ENCODE peak calls at places on chromosomes 1 and 21, in seven cellular contexts. One of them, this sample, is unnamed. For H3K4me1, the result is how much of the 10 kb centered on the place peaks cover.

GRCh38 chr1:1627842-1628655 is 3.9 kb upstream of the MMP23B start:
- DNase-seq in iPS DF 6.9: no peak
- DNase-seq in upper lobe of right lung: peak
- DNase-seq in tibial nerve: no peak
- DNase-seq in esophagus muscularis mucosa: no peak
- DNase-seq in K562: no peak
- DNase-seq in esophagus squamous epithelium: no peak
- DNase-seq in this sample: peak

GRCh38 chr1:201397675-201398074 is 1.4 kb downstream of the LAD1 start:
- DNase-seq in iPS DF 6.9: no peak
- DNase-seq in upper lobe of right lung: no peak
- DNase-seq in tibial nerve: no peak
- DNase-seq in esophagus muscularis mucosa: no peak
- DNase-seq in K562: no peak
- DNase-seq in esophagus squamous epithelium: no peak
- DNase-seq in this sample: no peak

GRCh38 chr1:9061252-9061948 is 8.0 kb downstream of the SLC2A5 start:
- DNase-seq in iPS DF 6.9: no peak
- DNase-seq in upper lobe of right lung: peak
- DNase-seq in tibial nerve: no peak
- DNase-seq in esophagus muscularis mucosa: no peak
- DNase-seq in K562: no peak
- DNase-seq in esophagus squamous epithelium: no peak
- DNase-seq in this sample: no peak

GRCh38 chr1:167221126-167221803 is 579 bp downstream of the POU2F1 start:
- DNase-seq in iPS DF 6.9: no peak
- DNase-seq in upper lobe of right lung: no peak
- DNase-seq in tibial nerve: no peak
- DNase-seq in esophagus muscularis mucosa: no peak
- DNase-seq in K562: peak
- DNase-seq in esophagus squamous epithelium: no peak
- DNase-seq in this sample: peak

GRCh38 chr1:156233421-156234127 is 8.4 kb upstream of the BGLAP start:
- DNase-seq in iPS DF 6.9: no peak
- DNase-seq in upper lobe of right lung: no peak
- DNase-seq in tibial nerve: no peak
- DNase-seq in esophagus muscularis mucosa: no peak
- DNase-seq in K562: no peak
- DNase-seq in esophagus squamous epithelium: no peak
- DNase-seq in this sample: peak

GRCh38 chr1:212975607-212975918 is 25.2 kb downstream of the VASH2 start:
- DNase-seq in iPS DF 6.9: no peak
- DNase-seq in upper lobe of right lung: no peak
- DNase-seq in tibial nerve: no peak
- DNase-seq in esophagus muscularis mucosa: no peak
- DNase-seq in K562: no peak
- DNase-seq in esophagus squamous epithelium: no peak
- DNase-seq in this sample: no peak

GRCh38 chr1:212237651-212238050 is 47.6 kb upstream of the PPP2R5A start:
- DNase-seq in iPS DF 6.9: no peak
- DNase-seq in upper lobe of right lung: no peak
- DNase-seq in tibial nerve: no peak
- DNase-seq in esophagus muscularis mucosa: no peak
- DNase-seq in K562: peak
- DNase-seq in esophagus squamous epithelium: no peak
- DNase-seq in this sample: no peak

GRCh38 chr1:181152892-181153633 is 64.6 kb downstream of the IER5 start:
- DNase-seq in iPS DF 6.9: no peak
- DNase-seq in upper lobe of right lung: peak
- DNase-seq in tibial nerve: peak
- DNase-seq in esophagus muscularis mucosa: peak
- DNase-seq in K562: peak
- DNase-seq in esophagus squamous epithelium: no peak
- DNase-seq in this sample: peak

GRCh38 chr21:28445081-28445830 is 547.4 kb downstream of the LTN1 start:
- DNase-seq in iPS DF 6.9: no peak
- DNase-seq in upper lobe of right lung: no peak
- DNase-seq in tibial nerve: no peak
- DNase-seq in esophagus muscularis mucosa: no peak
- DNase-seq in K562: no peak
- DNase-seq in esophagus squamous epithelium: no peak
- DNase-seq in this sample: no peak

GRCh38 chr1:206427296-206427695 is 43.0 kb upstream of the IKBKE start:
- DNase-seq in iPS DF 6.9: no peak
- DNase-seq in upper lobe of right lung: no peak
- DNase-seq in tibial nerve: no peak
- DNase-seq in esophagus muscularis mucosa: no peak
- DNase-seq in K562: no peak
- DNase-seq in esophagus squamous epithelium: no peak
- DNase-seq in this sample: no peak

GRCh38 chr1:243738020-243738419 is 112.0 kb downstream of the AKT3 start:
- DNase-seq in iPS DF 6.9: no peak
- DNase-seq in upper lobe of right lung: no peak
- DNase-seq in tibial nerve: no peak
- DNase-seq in esophagus muscularis mucosa: no peak
- DNase-seq in K562: no peak
- DNase-seq in esophagus squamous epithelium: no peak
- DNase-seq in this sample: no peak

GRCh38 chr1:58909162-58909560 is 125.3 kb upstream of the JUN start:
- DNase-seq in iPS DF 6.9: no peak
- DNase-seq in upper lobe of right lung: no peak
- DNase-seq in tibial nerve: no peak
- DNase-seq in esophagus muscularis mucosa: no peak
- DNase-seq in K562: no peak
- DNase-seq in esophagus squamous epithelium: no peak
- DNase-seq in this sample: peak

GRCh38 chr1:28163496-28164120 is 12.9 kb downstream of the PTAFR start:
- DNase-seq in iPS DF 6.9: no peak
- DNase-seq in upper lobe of right lung: no peak
- DNase-seq in tibial nerve: no peak
- DNase-seq in esophagus muscularis mucosa: no peak
- DNase-seq in K562: no peak
- DNase-seq in esophagus squamous epithelium: no peak
- DNase-seq in this sample: peak

GRCh38 chr1:19066874-19067186 is 110.4 kb upstream of the IFFO2 start:
- DNase-seq in iPS DF 6.9: no peak
- DNase-seq in upper lobe of right lung: no peak
- DNase-seq in tibial nerve: no peak
- DNase-seq in esophagus muscularis mucosa: no peak
- DNase-seq in K562: no peak
- DNase-seq in esophagus squamous epithelium: no peak
- DNase-seq in this sample: no peak
- H3K4me1 ChIP-seq in iPS DF 6.9: under half
- H3K4me1 ChIP-seq in upper lobe of right lung: under half
- H3K4me1 ChIP-seq in tibial nerve: under half
- H3K4me1 ChIP-seq in esophagus muscularis mucosa: under half
- H3K4me1 ChIP-seq in K562: under half
- H3K4me1 ChIP-seq in esophagus squamous epithelium: half or more
- H3K4me1 ChIP-seq in this sample: under half

DNA sequence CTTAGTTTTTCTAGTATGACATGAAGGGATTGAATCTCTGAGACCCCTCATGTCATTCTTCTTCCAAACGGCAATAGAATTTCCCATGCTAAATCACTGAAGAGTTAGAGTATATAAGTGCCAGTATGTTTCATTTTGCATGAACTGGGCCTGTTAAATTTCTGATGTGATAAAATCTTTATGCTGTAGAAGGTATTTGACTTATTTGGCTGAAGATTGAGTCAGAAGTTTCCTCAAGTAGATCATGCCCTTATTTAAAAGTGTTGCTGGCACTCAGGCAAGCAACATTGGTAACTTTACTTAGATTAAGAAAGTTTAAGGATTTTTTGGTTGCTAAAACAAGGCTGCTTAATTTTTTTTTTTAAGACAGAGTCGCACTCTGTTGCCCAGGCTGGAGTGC is 13.3 kb downstream of the ATF6 start:
- DNase-seq in iPS DF 6.9: no peak
- DNase-seq in upper lobe of right lung: no peak
- DNase-seq in tibial nerve: no peak
- DNase-seq in esophagus muscularis mucosa: no peak
- DNase-seq in K562: no peak
- DNase-seq in esophagus squamous epithelium: no peak
- DNase-seq in this sample: no peak
- H3K4me1 ChIP-seq in iPS DF 6.9: under half
- H3K4me1 ChIP-seq in upper lobe of right lung: under half
- H3K4me1 ChIP-seq in tibial nerve: under half
- H3K4me1 ChIP-seq in esophagus muscularis mucosa: under half
- H3K4me1 ChIP-seq in K562: under half
- H3K4me1 ChIP-seq in esophagus squamous epithelium: under half
- H3K4me1 ChIP-seq in this sample: under half

GRCh38 chr1:23573574-23574182 is 14.4 kb upstream of the ID3 start:
- DNase-seq in iPS DF 6.9: no peak
- DNase-seq in upper lobe of right lung: no peak
- DNase-seq in tibial nerve: no peak
- DNase-seq in esophagus muscularis mucosa: no peak
- DNase-seq in K562: no peak
- DNase-seq in esophagus squamous epithelium: no peak
- DNase-seq in this sample: no peak

GRCh38 chr1:23577056-23577985 is 18.0 kb upstream of the ID3 start:
- DNase-seq in iPS DF 6.9: no peak
- DNase-seq in upper lobe of right lung: no peak
- DNase-seq in tibial nerve: no peak
- DNase-seq in esophagus muscularis mucosa: no peak
- DNase-seq in K562: peak
- DNase-seq in esophagus squamous epithelium: no peak
- DNase-seq in this sample: peak

GRCh38 chr1:23576338-23577055 is 17.2 kb upstream of the ID3 start:
- DNase-seq in iPS DF 6.9: no peak
- DNase-seq in upper lobe of right lung: no peak
- DNase-seq in tibial nerve: no peak
- DNase-seq in esophagus muscularis mucosa: no peak
- DNase-seq in K562: no peak
- DNase-seq in esophagus squamous epithelium: no peak
- DNase-seq in this sample: no peak

GRCh38 chr1:23574265-23574754 is 15.0 kb upstream of the ID3 start:
- DNase-seq in iPS DF 6.9: no peak
- DNase-seq in upper lobe of right lung: no peak
- DNase-seq in tibial nerve: no peak
- DNase-seq in esophagus muscularis mucosa: no peak
- DNase-seq in K562: no peak
- DNase-seq in esophagus squamous epithelium: no peak
- DNase-seq in this sample: no peak

GRCh38 chr1:23575226-23575810 is 16.0 kb upstream of the ID3 start:
- DNase-seq in iPS DF 6.9: no peak
- DNase-seq in upper lobe of right lung: no peak
- DNase-seq in tibial nerve: no peak
- DNase-seq in esophagus muscularis mucosa: no peak
- DNase-seq in K562: no peak
- DNase-seq in esophagus squamous epithelium: no peak
- DNase-seq in this sample: no peak
- H3K4me1 ChIP-seq in iPS DF 6.9: under half
- H3K4me1 ChIP-seq in upper lobe of right lung: under half
- H3K4me1 ChIP-seq in tibial nerve: under half
- H3K4me1 ChIP-seq in esophagus muscularis mucosa: under half
- H3K4me1 ChIP-seq in K562: under half
- H3K4me1 ChIP-seq in esophagus squamous epithelium: under half
- H3K4me1 ChIP-seq in this sample: under half

GRCh38 chr1:84996846-84997666 is at the start of gene MCOLN2:
- DNase-seq in iPS DF 6.9: no peak
- DNase-seq in upper lobe of right lung: peak
- DNase-seq in tibial nerve: no peak
- DNase-seq in esophagus muscularis mucosa: no peak
- DNase-seq in K562: peak
- DNase-seq in esophagus squamous epithelium: no peak
- DNase-seq in this sample: peak
- H3K4me1 ChIP-seq in iPS DF 6.9: under half
- H3K4me1 ChIP-seq in upper lobe of right lung: under half
- H3K4me1 ChIP-seq in tibial nerve: under half
- H3K4me1 ChIP-seq in esophagus muscularis mucosa: under half
- H3K4me1 ChIP-seq in K562: under half
- H3K4me1 ChIP-seq in esophagus squamous epithelium: under half
- H3K4me1 ChIP-seq in this sample: under half

GRCh38 chr1:30728340-30728739 is 5.0 kb upstream of the MATN1 start:
- DNase-seq in iPS DF 6.9: no peak
- DNase-seq in upper lobe of right lung: no peak
- DNase-seq in tibial nerve: no peak
- DNase-seq in esophagus muscularis mucosa: no peak
- DNase-seq in K562: no peak
- DNase-seq in esophagus squamous epithelium: no peak
- DNase-seq in this sample: peak
- H3K4me1 ChIP-seq in iPS DF 6.9: under half
- H3K4me1 ChIP-seq in upper lobe of right lung: under half
- H3K4me1 ChIP-seq in tibial nerve: under half
- H3K4me1 ChIP-seq in esophagus muscularis mucosa: under half
- H3K4me1 ChIP-seq in K562: half or more
- H3K4me1 ChIP-seq in esophagus squamous epithelium: under half
- H3K4me1 ChIP-seq in this sample: under half

This sample was measured in osteoblast.